ENCODE peak calls at places on chromosome 10, in six cellular contexts. One of them, this sample, is unnamed.

GRCh38 chr10:127027786-127028185 is 122.6 kb downstream of the DOCK1 start:
- DNase-seq in GM12891: no peak
- DNase-seq in H1: no peak
- DNase-seq in K562: no peak
- DNase-seq in GM12878: no peak
- DNase-seq in HepG2: no peak
- DNase-seq in this sample: no peak

GRCh38 chr10:548212-548897 is 141.1 kb downstream of the DIP2C start:
- DNase-seq in HepG2: no peak
- DNase-seq in GM12878: no peak
- DNase-seq in K562: no peak
- DNase-seq in H1: no peak
- DNase-seq in GM12891: no peak
- DNase-seq in this sample: no peak

GRCh38 chr10:33142290-33142689 is 184.3 kb upstream of the ITGB1 start:
- DNase-seq in HepG2: no peak
- DNase-seq in GM12891: no peak
- DNase-seq in H1: no peak
- DNase-seq in GM12878: no peak
- DNase-seq in K562: no peak
- DNase-seq in this sample: no peak

GRCh38 chr10:131738396-131738735 is 162.4 kb upstream of the PPP2R2D start:
- DNase-seq in HepG2: no peak
- DNase-seq in GM12878: no peak
- DNase-seq in H1: peak
- DNase-seq in K562: no peak
- DNase-seq in GM12891: no peak
- DNase-seq in this sample: no peak

GRCh38 chr10:29908977-29909376 is 150.4 kb downstream of the JCAD start:
- DNase-seq in GM12878: no peak
- DNase-seq in HepG2: no peak
- DNase-seq in K562: no peak
- DNase-seq in H1: no peak
- DNase-seq in GM12891: no peak
- DNase-seq in this sample: no peak

GRCh38 chr10:100307716-100308115 is 21.2 kb upstream of the BLOC1S2 start:
- DNase-seq in GM12878: no peak
- DNase-seq in K562: no peak
- DNase-seq in HepG2: no peak
- DNase-seq in GM12891: no peak
- DNase-seq in H1: no peak
- DNase-seq in this sample: no peak

GRCh38 chr10:53754851-53755250 is 982.3 kb upstream of the MBL2 start:
- DNase-seq in GM12878: no peak
- DNase-seq in H1: no peak
- DNase-seq in HepG2: no peak
- DNase-seq in GM12891: no peak
- DNase-seq in K562: no peak
- DNase-seq in this sample: no peak

GRCh38 chr10:131750973-131751826 is 149.6 kb upstream of the PPP2R2D start:
- DNase-seq in H1: no peak
- DNase-seq in GM12891: no peak
- DNase-seq in K562: no peak
- DNase-seq in GM12878: no peak
- DNase-seq in HepG2: peak
- DNase-seq in this sample: no peak

GRCh38 chr10:33040436-33040835 is 82.4 kb upstream of the ITGB1 start:
- DNase-seq in GM12878: no peak
- DNase-seq in H1: no peak
- DNase-seq in HepG2: no peak
- DNase-seq in GM12891: no peak
- DNase-seq in K562: no peak
- DNase-seq in this sample: no peak

GRCh38 chr10:123526356-123527079 is 139.6 kb upstream of the GPR26 start:
- DNase-seq in H1: no peak
- DNase-seq in GM12891: no peak
- DNase-seq in K562: no peak
- DNase-seq in GM12878: no peak
- DNase-seq in HepG2: no peak
- DNase-seq in this sample: no peak

GRCh38 chr10:98621630-98622029 is 174.9 kb upstream of the HPS1 start:
- DNase-seq in H1: peak
- DNase-seq in K562: no peak
- DNase-seq in HepG2: no peak
- DNase-seq in GM12891: no peak
- DNase-seq in GM12878: no peak
- DNase-seq in this sample: no peak

GRCh38 chr10:29734980-29735627 is 100.3 kb upstream of the SVIL start:
- DNase-seq in HepG2: no peak
- DNase-seq in H1: peak
- DNase-seq in GM12891: peak
- DNase-seq in GM12878: no peak
- DNase-seq in K562: no peak
- DNase-seq in this sample: peak

GRCh38 chr10:103854687-103855423 is 521 bp downstream of the SH3PXD2A start:
- DNase-seq in H1: peak
- DNase-seq in HepG2: no peak
- DNase-seq in K562: no peak
- DNase-seq in GM12878: no peak
- DNase-seq in GM12891: no peak
- DNase-seq in this sample: no peak

GRCh38 chr10:103855852-103856496 is 598 bp upstream of the SH3PXD2A start:
- DNase-seq in HepG2: peak
- DNase-seq in GM12878: no peak
- DNase-seq in GM12891: no peak
- DNase-seq in K562: no peak
- DNase-seq in H1: peak
- DNase-seq in this sample: no peak

GRCh38 chr10:103856497-103857175 is 1.3 kb upstream of the SH3PXD2A start:
- DNase-seq in K562: no peak
- DNase-seq in HepG2: peak
- DNase-seq in GM12878: no peak
- DNase-seq in GM12891: no peak
- DNase-seq in H1: no peak
- DNase-seq in this sample: no peak

GRCh38 chr10:103854265-103854686 is 1.1 kb downstream of the SH3PXD2A start:
- DNase-seq in HepG2: peak
- DNase-seq in GM12891: no peak
- DNase-seq in GM12878: no peak
- DNase-seq in K562: no peak
- DNase-seq in H1: peak
- DNase-seq in this sample: no peak

DNA sequence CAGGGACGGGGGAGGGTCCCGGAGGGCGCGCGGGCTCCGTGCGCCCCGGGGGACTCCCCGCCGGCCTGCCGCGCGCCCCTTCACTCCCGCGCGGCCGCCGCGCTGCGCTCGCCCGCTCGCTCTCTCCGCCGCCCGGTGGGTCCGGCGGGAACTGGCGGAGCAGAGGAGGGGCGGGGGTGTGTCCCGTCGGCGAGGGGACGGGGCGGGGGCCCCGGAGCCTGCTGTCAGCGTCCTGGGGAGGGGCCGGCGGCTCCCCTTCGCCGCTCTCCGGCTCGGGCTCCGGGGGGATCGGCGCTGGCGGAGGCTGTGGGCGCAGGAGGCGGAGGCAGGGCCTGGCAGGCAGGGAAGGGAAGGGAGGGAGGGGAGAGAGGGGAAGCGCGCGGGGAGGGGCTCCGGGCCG is at the start of gene SH3PXD2A:
- DNase-seq in HepG2: peak
- DNase-seq in GM12878: no peak
- DNase-seq in GM12891: no peak
- DNase-seq in K562: no peak
- DNase-seq in H1: peak
- DNase-seq in this sample: no peak
- TF ChIP-seq TAF1 in HepG2: no peak
- TF ChIP-seq TAF1 in GM12878: no peak
- TF ChIP-seq TAF1 in GM12891: no peak
- TF ChIP-seq TAF1 in K562: no peak
- TF ChIP-seq TAF1 in H1: no peak
- TF ChIP-seq TAF1 in this sample: no peak

DNA sequence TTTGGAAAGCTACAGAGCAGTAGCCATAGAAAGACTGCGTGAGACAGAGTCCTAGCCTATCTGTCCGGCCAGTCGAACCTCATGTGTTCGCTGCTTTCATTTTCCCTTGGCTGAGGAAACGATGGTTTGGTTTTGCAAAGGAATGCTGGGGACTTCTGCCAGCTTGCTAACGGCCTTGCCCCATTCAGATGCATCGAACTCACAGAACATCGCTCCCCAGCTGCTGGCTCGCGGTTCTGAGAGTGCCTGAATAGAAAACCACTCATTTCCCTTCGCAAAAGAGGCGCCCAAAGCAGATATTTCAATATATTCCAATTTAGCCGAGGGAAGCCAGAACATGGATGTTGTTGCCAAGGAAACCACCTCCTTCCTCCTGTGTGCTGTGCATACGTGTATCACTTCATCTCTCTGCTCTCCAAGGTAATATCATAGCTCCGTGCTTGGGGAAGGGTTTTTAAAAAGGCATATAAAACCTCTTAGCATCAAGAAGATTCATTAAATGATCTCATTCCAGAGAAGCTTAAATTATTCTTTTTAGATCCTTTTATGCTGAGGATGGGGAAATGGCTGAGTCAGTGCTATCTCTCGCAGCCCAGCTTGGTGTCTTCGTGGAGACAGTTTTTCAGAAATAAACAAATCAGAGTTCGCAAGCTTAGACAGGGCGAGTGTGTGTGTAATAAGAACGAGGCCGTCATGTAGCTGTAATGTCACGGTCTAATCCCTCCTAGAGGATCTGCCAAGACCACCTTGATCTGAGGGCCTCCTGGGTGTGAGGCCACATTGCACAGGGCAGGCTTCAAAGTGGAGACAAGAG is 215.2 kb downstream of the RPS24 start:
- DNase-seq in GM12878: no peak
- DNase-seq in HepG2: no peak
- DNase-seq in GM12891: no peak
- DNase-seq in K562: no peak
- DNase-seq in H1: no peak
- DNase-seq in this sample: no peak
- TF ChIP-seq POLR2A in GM12878: no peak
- TF ChIP-seq POLR2A in HepG2: no peak
- TF ChIP-seq POLR2A in GM12891: no peak
- TF ChIP-seq POLR2A in K562: no peak
- TF ChIP-seq POLR2A in H1: no peak
- TF ChIP-seq POLR2A in this sample: no peak

DNA sequence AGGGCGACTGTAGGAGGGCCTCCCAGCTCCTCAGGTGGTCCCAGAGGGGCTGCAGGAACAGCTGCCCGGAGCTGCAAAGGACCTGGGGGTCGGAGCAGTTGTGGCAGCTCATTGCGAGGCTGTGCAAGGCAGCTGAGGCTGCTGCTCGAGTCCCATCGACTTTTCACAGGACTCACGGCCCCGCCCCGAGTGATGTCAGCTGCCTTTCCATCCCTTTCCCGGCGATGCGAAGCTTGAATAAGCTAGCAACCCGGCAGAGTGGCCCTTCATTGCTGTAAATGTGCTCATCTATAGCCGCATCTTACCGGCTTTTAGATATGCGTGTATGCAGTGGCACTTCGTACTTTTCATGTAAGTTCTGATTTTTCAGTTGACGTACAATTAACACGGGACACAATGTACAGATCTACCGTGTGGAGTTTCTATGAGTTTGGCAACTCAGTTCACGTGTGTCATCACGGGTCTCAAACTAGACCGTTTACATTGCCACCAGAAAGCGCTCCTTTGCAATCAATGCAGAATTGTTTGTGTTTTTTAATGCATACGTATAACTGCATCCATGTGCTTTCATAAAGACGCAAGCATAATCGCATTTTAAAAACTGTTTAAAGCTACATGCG is at the start of gene CH25H:
- DNase-seq in GM12891: no peak
- DNase-seq in GM12878: no peak
- DNase-seq in K562: peak
- DNase-seq in H1: no peak
- DNase-seq in HepG2: no peak
- DNase-seq in this sample: peak
- TF ChIP-seq POLR2AphosphoS5 in GM12891: no peak
- TF ChIP-seq POLR2AphosphoS5 in GM12878: no peak
- TF ChIP-seq POLR2AphosphoS5 in K562: no peak
- TF ChIP-seq POLR2AphosphoS5 in H1: no peak
- TF ChIP-seq POLR2AphosphoS5 in HepG2: no peak
- TF ChIP-seq POLR2AphosphoS5 in this sample: no peak

GRCh38 chr10:86649471-86650150 is 4.7 kb upstream of the OPN4 start:
- DNase-seq in GM12891: peak
- DNase-seq in K562: no peak
- DNase-seq in GM12878: no peak
- DNase-seq in H1: peak
- DNase-seq in HepG2: no peak
- DNase-seq in this sample: no peak
- TF ChIP-seq TAF1 in GM12891: no peak
- TF ChIP-seq TAF1 in K562: no peak
- TF ChIP-seq TAF1 in GM12878: no peak
- TF ChIP-seq TAF1 in H1: no peak
- TF ChIP-seq TAF1 in HepG2: no peak
- TF ChIP-seq TAF1 in this sample: no peak

GRCh38 chr10:38010150-38010903 is at the start of gene ZNF33A:
- DNase-seq in K562: peak
- DNase-seq in HepG2: peak
- DNase-seq in GM12878: peak
- DNase-seq in GM12891: peak
- DNase-seq in H1: peak
- DNase-seq in this sample: peak
- TF ChIP-seq POLR2A in K562: no peak
- TF ChIP-seq POLR2A in HepG2: peak
- TF ChIP-seq POLR2A in GM12878: no peak
- TF ChIP-seq POLR2A in GM12891: peak
- TF ChIP-seq POLR2A in H1: no peak
- TF ChIP-seq POLR2A in this sample: no peak

GRCh38 chr10:106815427-106816043 is 349.0 kb downstream of the SORCS1 start:
- DNase-seq in HepG2: no peak
- DNase-seq in K562: no peak
- DNase-seq in GM12891: no peak
- DNase-seq in GM12878: peak
- DNase-seq in H1: no peak
- DNase-seq in this sample: no peak

GRCh38 chr10:106819490-106819889 is 345.0 kb downstream of the SORCS1 start:
- DNase-seq in GM12878: no peak
- DNase-seq in HepG2: no peak
- DNase-seq in K562: peak
- DNase-seq in H1: no peak
- DNase-seq in GM12891: no peak
- DNase-seq in this sample: no peak

DNA sequence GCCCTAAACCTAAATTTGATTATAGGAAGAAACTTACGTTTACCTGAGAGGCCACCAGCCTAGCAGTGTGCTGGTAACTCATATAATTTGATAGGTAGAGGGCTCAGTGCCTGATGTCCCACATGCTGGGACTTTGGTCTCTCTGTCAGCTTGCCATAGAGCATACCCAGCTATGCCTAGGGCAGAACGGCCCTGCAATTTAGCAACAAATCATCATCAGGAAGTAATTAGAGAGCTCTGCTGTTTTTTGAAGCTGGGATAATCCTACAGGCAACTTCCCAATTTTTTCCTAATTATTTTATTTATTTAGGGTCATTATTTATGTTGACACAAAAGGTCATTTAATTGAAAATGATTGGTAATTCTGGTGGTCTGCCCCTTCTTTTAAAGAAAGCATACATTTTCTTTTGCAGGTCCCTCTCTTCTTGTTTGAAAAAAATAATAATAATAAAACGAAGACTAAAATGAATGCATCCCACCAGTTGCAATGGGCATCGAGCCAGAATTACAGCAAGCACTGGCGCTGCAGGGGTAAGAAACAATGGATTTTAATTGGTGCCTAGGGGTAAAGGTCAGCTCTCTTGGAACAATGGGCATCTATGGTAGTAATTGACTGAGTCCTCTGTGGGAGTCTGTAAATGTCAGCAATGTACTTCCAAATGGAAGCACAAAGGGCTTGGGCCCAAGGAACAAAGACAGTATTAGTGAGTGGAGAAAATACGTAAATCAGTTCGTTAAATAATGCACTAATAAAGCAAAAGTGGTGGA is 348.0 kb downstream of the SORCS1 start:
- DNase-seq in GM12878: no peak
- DNase-seq in K562: no peak
- DNase-seq in GM12891: no peak
- DNase-seq in HepG2: no peak
- DNase-seq in H1: no peak
- DNase-seq in this sample: no peak
- TF ChIP-seq POLR2AphosphoS5 in GM12878: no peak
- TF ChIP-seq POLR2AphosphoS5 in K562: no peak
- TF ChIP-seq POLR2AphosphoS5 in GM12891: no peak
- TF ChIP-seq POLR2AphosphoS5 in HepG2: no peak
- TF ChIP-seq POLR2AphosphoS5 in H1: no peak
- TF ChIP-seq POLR2AphosphoS5 in this sample: no peak